ENCODE peak calls at places on chromosome 2, in five cellular contexts. E is trophoblast cell, L is H1, Y is H9, W is mesenchymal stem cell. Q is an unnamed sample.

GRCh38 chr2:235381261-235381912 is 112.5 kb upstream of the AGAP1 start:
- DNase-seq in E (no peak), L (no peak), Y (no peak), W (no peak), Q (no peak)

GRCh38 chr2:239594772-239595608 is 194.2 kb upstream of the HDAC4 start:
- DNase-seq in E (no peak), L (no peak), Y (peak), W (no peak), Q (no peak)

GRCh38 chr2:14420851-14421250 is 211.7 kb upstream of the LRATD1 start:
- DNase-seq in E (no peak), L (no peak), Y (no peak), W (no peak), Q (no peak)

GRCh38 chr2:127531133-127531709 is 4.3 kb upstream of the MYO7B start:
- DNase-seq in E (peak), L (no peak), Y (no peak), W (peak), Q (no peak)

GRCh38 chr2:209426432-209426831 is 2.6 kb downstream of the MAP2 start:
- DNase-seq in E (no peak), L (no peak), Y (peak), W (no peak), Q (no peak)

GRCh38 chr2:190887089-190887488 is 6.5 kb downstream of the GLS start:
- DNase-seq in E (no peak), L (no peak), Y (no peak), W (no peak), Q (no peak)

GRCh38 chr2:199581935-199582336 is 124.2 kb upstream of the SATB2 start:
- DNase-seq in E (no peak), L (no peak), Y (no peak), W (peak), Q (no peak)

GRCh38 chr2:100902833-100903405 is 83.0 kb downstream of the NPAS2 start:
- DNase-seq in E (peak), L (no peak), Y (no peak), W (peak), Q (no peak)

GRCh38 chr2:11681722-11682589 is 12.0 kb upstream of the NTSR2 start:
- DNase-seq in E (peak), L (no peak), Y (peak), W (no peak), Q (peak)

GRCh38 chr2:161992526-161992925 is 81.5 kb downstream of the DPP4 start:
- DNase-seq in E (no peak), L (no peak), Y (no peak), W (no peak), Q (no peak)

GRCh38 chr2:198127627-198128026 is 323.2 kb downstream of the PLCL1 start:
- DNase-seq in E (peak), L (no peak), Y (peak), W (peak), Q (peak)

GRCh38 chr2:112048887-112049286 is 6.2 kb upstream of the TMEM87B start:
- DNase-seq in E (peak), L (no peak), Y (no peak), W (peak), Q (peak)

GRCh38 chr2:226888971-226889370 is 53.1 kb downstream of the RHBDD1 start:
- DNase-seq in E (peak), L (no peak), Y (no peak), W (no peak), Q (no peak)

GRCh38 chr2:120932472-120932871 is 196.8 kb downstream of the GLI2 start:
- DNase-seq in E (no peak), L (no peak), Y (no peak), W (no peak), Q (no peak)

GRCh38 chr2:45700407-45701013 is 49.0 kb downstream of the PRKCE start:
- DNase-seq in E (no peak), L (no peak), Y (no peak), W (no peak), Q (no peak)

GRCh38 chr2:120939595-120940318 is 204.1 kb downstream of the GLI2 start:
- DNase-seq in E (no peak), L (no peak), Y (no peak), W (peak), Q (no peak)

GRCh38 chr2:69381337-69381737 is 5.7 kb downstream of the GFPT1 start:
- DNase-seq in E (peak), L (no peak), Y (no peak), W (peak), Q (no peak)

GRCh38 chr2:95573866-95574265 is 17.9 kb upstream of the TRIM43 start:
- DNase-seq in E (no peak), L (no peak), Y (no peak), W (no peak), Q (no peak)

GRCh38 chr2:29284671-29285070 is 169.5 kb downstream of the CLIP4 start:
- DNase-seq in E (no peak), L (no peak), Y (no peak), W (no peak), Q (no peak)

GRCh38 chr2:159130302-159130701 is 156.2 kb downstream of the WDSUB1 start:
- DNase-seq in E (no peak), L (no peak), Y (no peak), W (no peak), Q (no peak)

GRCh38 chr2:160207804-160208661 is 8.0 kb upstream of the ITGB6 start:
- DNase-seq in E (peak), L (no peak), Y (no peak), W (peak), Q (no peak)

GRCh38 chr2:178478102-178478441 is 328 bp downstream of the FKBP7 start:
- DNase-seq in E (peak), L (no peak), Y (no peak), W (peak), Q (no peak)

GRCh38 chr2:86335865-86336321 is 1.5 kb downstream of the REEP1 start:
- DNase-seq in E (peak), L (no peak), Y (no peak), W (no peak), Q (no peak)

GRCh38 chr2:15979051-15979758 is 38.9 kb downstream of the MYCN start:
- DNase-seq in E (no peak), L (no peak), Y (no peak), W (no peak), Q (no peak)

GRCh38 chr2:11411768-11412448 is 54.1 kb downstream of the E2F6 start:
- DNase-seq in E (peak), L (no peak), Y (peak), W (peak), Q (peak)

GRCh38 chr2:119846021-119846420 is 86.3 kb downstream of the PTPN4 start:
- DNase-seq in E (no peak), L (no peak), Y (no peak), W (no peak), Q (no peak)

GRCh38 chr2:113324684-113325160 is 46.0 kb upstream of the PAX8 start:
- DNase-seq in E (no peak), L (peak), Y (peak), W (peak), Q (no peak)
- H2BK12ac ChIP-seq in E (no peak), L (peak), Y (no peak), W (no peak), Q (peak)

GRCh38 chr2:225030089-225030653 is 12.1 kb downstream of the DOCK10 start:
- DNase-seq in E (no peak), L (no peak), Y (no peak), W (no peak), Q (no peak)

GRCh38 chr2:225033440-225034390 is 8.6 kb downstream of the DOCK10 start:
- DNase-seq in E (no peak), L (no peak), Y (no peak), W (no peak), Q (no peak)

GRCh38 chr2:225030893-225031292 is 11.4 kb downstream of the DOCK10 start:
- DNase-seq in E (no peak), L (no peak), Y (no peak), W (no peak), Q (no peak)

GRCh38 chr2:225032249-225032648 is 10.0 kb downstream of the DOCK10 start:
- DNase-seq in E (no peak), L (no peak), Y (no peak), W (no peak), Q (no peak)

GRCh38 chr2:225031599-225031998 is 10.7 kb downstream of the DOCK10 start:
- DNase-seq in E (no peak), L (no peak), Y (no peak), W (no peak), Q (no peak)
- H2AFZ ChIP-seq in E (no peak), L (no peak), Y (no peak), W (no peak), Q (no peak)

DNA sequence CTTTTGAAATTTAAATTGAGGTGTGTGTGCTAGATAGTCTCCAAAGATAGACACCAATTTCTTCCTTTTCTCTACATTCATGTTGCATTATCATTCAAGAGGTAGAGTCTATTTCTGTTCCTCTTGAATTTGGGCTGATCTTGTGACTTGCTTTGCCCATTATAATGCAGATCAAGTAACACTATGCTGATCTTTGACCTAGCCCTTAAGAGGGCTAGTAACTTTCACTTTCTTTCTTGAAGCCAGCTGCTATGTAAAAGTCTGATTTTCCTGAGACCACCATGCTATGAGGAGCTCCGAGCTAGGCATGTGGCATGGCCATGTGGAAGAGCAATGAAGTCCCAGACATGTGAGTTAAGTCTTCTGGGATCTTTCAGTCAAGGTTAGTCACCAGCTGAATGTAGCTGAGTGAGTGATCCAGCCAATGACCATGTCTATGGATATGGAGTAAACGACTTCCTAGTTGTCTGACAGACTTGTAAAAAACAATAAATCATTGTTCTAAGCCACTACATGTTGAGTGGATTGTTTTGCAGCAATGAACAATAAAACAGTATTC is 189.4 kb upstream of the CWC22 start:
- DNase-seq in E (no peak), L (no peak), Y (no peak), W (peak), Q (no peak)
- H2BK12ac ChIP-seq in E (no peak), L (no peak), Y (no peak), W (no peak), Q (no peak)

GRCh38 chr2:236747925-236748324 is 178.3 kb downstream of the ACKR3 start:
- DNase-seq in E (peak), L (no peak), Y (no peak), W (no peak), Q (no peak)

GRCh38 chr2:236748801-236749200 is 179.2 kb downstream of the ACKR3 start:
- DNase-seq in E (peak), L (no peak), Y (no peak), W (no peak), Q (no peak)

GRCh38 chr2:236747426-236747825 is 177.8 kb downstream of the ACKR3 start:
- DNase-seq in E (no peak), L (no peak), Y (no peak), W (no peak), Q (no peak)

GRCh38 chr2:236749346-236749745 is 179.7 kb downstream of the ACKR3 start:
- DNase-seq in E (no peak), L (no peak), Y (no peak), W (no peak), Q (no peak)

GRCh38 chr2:236748385-236748784 is 178.8 kb downstream of the ACKR3 start:
- DNase-seq in E (no peak), L (no peak), Y (no peak), W (no peak), Q (no peak)
- H2AFZ ChIP-seq in E (no peak), L (no peak), Y (no peak), W (no peak), Q (no peak)

GRCh38 chr2:184053326-184053725 is 545.0 kb upstream of the ZNF804A start:
- DNase-seq in E (no peak), L (no peak), Y (no peak), W (no peak), Q (no peak)

GRCh38 chr2:184047536-184047935 is 550.8 kb upstream of the ZNF804A start:
- DNase-seq in E (no peak), L (no peak), Y (no peak), W (peak), Q (no peak)

DNA sequence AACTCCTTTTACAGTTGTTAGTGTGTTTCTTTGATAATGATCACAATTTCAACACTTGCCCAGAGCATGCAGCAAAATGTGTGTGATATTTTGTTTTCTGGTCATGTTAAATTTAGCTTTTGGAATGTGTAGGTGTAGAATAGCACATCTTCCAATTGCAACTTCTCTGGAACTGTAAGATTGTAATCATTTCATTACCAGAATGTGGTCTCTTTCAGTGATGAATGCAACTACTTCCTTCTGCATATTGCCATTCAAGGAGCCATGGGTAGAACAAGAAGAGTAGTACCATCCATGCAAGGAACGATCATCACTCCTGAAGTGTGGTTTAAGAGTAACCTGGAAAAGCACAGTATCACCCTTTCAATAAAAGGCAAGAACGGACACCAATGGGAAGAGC is 548.8 kb upstream of the ZNF804A start:
- DNase-seq in E (no peak), L (no peak), Y (no peak), W (no peak), Q (no peak)
- H2BK12ac ChIP-seq in E (no peak), L (no peak), Y (no peak), W (no peak), Q (no peak)

DNA sequence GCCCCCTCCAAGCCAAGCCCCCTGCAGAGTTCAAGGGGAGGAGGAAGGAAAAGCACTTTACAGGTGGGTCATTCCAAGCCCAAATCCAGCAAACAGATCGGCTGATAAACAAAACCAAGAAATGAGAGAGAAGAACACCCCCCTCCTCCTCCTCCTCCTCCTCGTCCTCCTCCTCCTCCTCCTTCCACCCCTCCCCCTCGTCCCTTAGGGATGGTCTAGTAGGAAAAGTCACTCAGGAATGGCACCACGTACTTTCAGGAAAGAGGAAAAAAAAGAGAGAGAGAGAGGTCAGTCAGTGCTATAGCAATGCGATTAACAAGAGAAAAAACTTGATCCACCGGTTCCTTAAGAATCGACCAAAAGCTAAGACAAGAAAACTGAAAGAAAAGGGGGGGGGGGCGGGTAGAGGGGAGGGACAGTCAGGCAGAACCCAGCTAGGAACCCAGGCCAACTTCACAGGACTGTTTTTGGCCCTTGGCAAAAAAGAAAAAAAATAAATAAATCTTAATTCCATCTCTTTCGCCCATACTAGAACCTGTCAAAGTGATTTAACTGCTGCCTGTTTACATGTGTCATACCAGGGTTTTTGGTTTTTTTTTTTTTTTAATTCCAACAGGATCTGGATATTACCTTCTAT is 979 bp downstream of the IKZF2 start:
- DNase-seq in E (peak), L (no peak), Y (peak), W (peak), Q (peak)
- H2AFZ ChIP-seq in E (no peak), L (peak), Y (peak), W (peak), Q (peak)

GRCh38 chr2:88307817-88308216 is 137.7 kb downstream of the THNSL2 start:
- DNase-seq in E (peak), L (peak), Y (peak), W (no peak), Q (no peak)
- H2BK12ac ChIP-seq in E (no peak), L (no peak), Y (no peak), W (no peak), Q (no peak)

GRCh38 chr2:58032751-58033055 is 13.9 kb upstream of the VRK2 start:
- DNase-seq in E (no peak), L (no peak), Y (no peak), W (peak), Q (no peak)
- H2AFZ ChIP-seq in E (no peak), L (no peak), Y (no peak), W (no peak), Q (no peak)

Q was measured in neuronal stem cell.